ENCODE peak calls at places on chromosomes 5 and 9, in four cellular contexts. O is SK-N-SH, Y is K562, U is GM12878. S is an unnamed sample.

GRCh38 chr9:100222674-100223073 is 123.6 kb downstream of the INVS start:
- DNase-seq in O (peak; percentile 20), Y (peak; percentile 28), U (no peak), S (peak; percentile 46)

GRCh38 chr9:88804289-88804596 is 187.0 kb upstream of the S1PR3 start:
- DNase-seq in U (no peak), O (no peak), Y (no peak), S (no peak)

GRCh38 chr9:81574399-81574798 is 114.9 kb downstream of the TLE1 start:
- DNase-seq in U (no peak), O (no peak), Y (no peak), S (no peak)

GRCh38 chr5:65332591-65332990 is 149.1 kb downstream of the ADAMTS6 start:
- DNase-seq in U (no peak), Y (no peak), O (no peak), S (no peak)

GRCh38 chr5:154485092-154485491 is 7.1 kb upstream of the HAND1 start:
- DNase-seq in Y (no peak), U (no peak), O (no peak), S (no peak)

GRCh38 chr9:35028341-35028740 is 38.8 kb downstream of the DNAJB5 start:
- DNase-seq in Y (no peak), U (no peak), O (no peak), S (no peak)

GRCh38 chr9:38689678-38690077 is 30.3 kb downstream of the FAM240B start:
- DNase-seq in U (no peak), Y (no peak), O (peak; percentile 78), S (no peak)

GRCh38 chr5:95803271-95804148 is 19.0 kb downstream of the GLRX start:
- DNase-seq in U (no peak), O (no peak), Y (no peak), S (peak; percentile 25)

GRCh38 chr5:56282951-56283350 is 49.8 kb upstream of the ANKRD55 start:
- DNase-seq in Y (no peak), O (no peak), U (no peak), S (no peak)

GRCh38 chr5:168172718-168173045 is 118.8 kb upstream of the WWC1 start:
- DNase-seq in U (no peak), O (no peak), Y (no peak), S (no peak)

GRCh38 chr9:116447914-116448313 is 239.2 kb upstream of the TRIM32 start:
- DNase-seq in O (no peak), U (no peak), Y (no peak), S (no peak)

GRCh38 chr5:37940931-37941623 is 101.2 kb upstream of the GDNF start:
- DNase-seq in U (no peak), O (no peak), Y (no peak), S (no peak)

GRCh38 chr5:111930407-111930806 is 173.4 kb upstream of the NREP start:
- DNase-seq in Y (no peak), O (no peak), U (no peak), S (no peak)

GRCh38 chr9:35396560-35397215 is 93.2 kb upstream of the RUSC2 start:
- DNase-seq in U (no peak), O (no peak), Y (no peak), S (no peak)

GRCh38 chr9:89427621-89428221 is 70.2 kb downstream of the SEMA4D start:
- DNase-seq in U (no peak), Y (no peak), O (no peak), S (no peak)

GRCh38 chr9:16515879-16516289 is 354.6 kb downstream of the BNC2 start:
- DNase-seq in O (no peak), Y (no peak), U (no peak), S (no peak)

GRCh38 chr5:9523090-9523813 is 22.6 kb downstream of the SEMA5A start:
- DNase-seq in U (no peak), O (no peak), Y (no peak), S (no peak)

GRCh38 chr5:177568326-177568725 is 14.0 kb upstream of the FAM193B start:
- DNase-seq in U (no peak), O (no peak), Y (peak; percentile 65), S (no peak)

GRCh38 chr5:32586251-32586642 is 890 bp downstream of the SUB1 start:
- DNase-seq in O (no peak), Y (no peak), U (peak; percentile 64), S (no peak)

GRCh38 chr5:170268884-170269283 is 28.7 kb downstream of the LCP2 start:
- DNase-seq in O (no peak), U (no peak), Y (peak; percentile 42), S (no peak)

GRCh38 chr5:153496835-153497234 is 6.4 kb downstream of the GRIA1 start:
- DNase-seq in O (peak; percentile 35), Y (peak; percentile 20), U (no peak), S (no peak)

GRCh38 chr5:103139264-103139865 is 19.3 kb downstream of the PPIP5K2 start:
- DNase-seq in O (peak; percentile 79), U (peak; percentile 30), Y (peak; percentile 84), S (peak; percentile 76)

GRCh38 chr5:22293147-22293546 is 560.0 kb downstream of the CDH12 start:
- DNase-seq in U (no peak), Y (no peak), O (no peak), S (no peak)

GRCh38 chr9:37060821-37061220 is 26.8 kb upstream of the PAX5 start:
- DNase-seq in U (no peak), O (no peak), Y (no peak), S (no peak)

GRCh38 chr5:66306105-66306843 is 162.2 kb downstream of the SREK1 start:
- DNase-seq in U (no peak), O (peak; percentile 78), Y (peak; percentile 66), S (peak; percentile 66)

GRCh38 chr5:149902177-149902576 is 42.4 kb downstream of the PDE6A start:
- DNase-seq in O (peak; percentile 24), Y (peak; percentile 32), U (no peak), S (peak; percentile 21)

GRCh38 chr5:75524071-75524470 is 12.4 kb downstream of the POLK start:
- DNase-seq in U (peak; percentile 79), Y (no peak), O (no peak), S (no peak)

GRCh38 chr9:74205071-74205470 is 292.1 kb upstream of the RORB start:
- DNase-seq in O (no peak), Y (peak; percentile 1), U (no peak), S (no peak)

GRCh38 chr9:20507431-20507830 is 114.9 kb downstream of the MLLT3 start:
- DNase-seq in U (no peak), Y (no peak), O (no peak), S (no peak)

GRCh38 chr9:130898552-130898852 is 1.9 kb upstream of the QRFP start:
- DNase-seq in O (no peak), Y (no peak), U (no peak), S (no peak)

GRCh38 chr5:28632607-28633006 is 1594.2 kb upstream of the CDH9 start:
- DNase-seq in U (no peak), Y (no peak), O (no peak), S (no peak)

GRCh38 chr9:36855443-36856315 is 178.4 kb downstream of the PAX5 start:
- DNase-seq in Y (peak; percentile 43), O (peak; percentile 43), U (no peak), S (peak; percentile 61)

GRCh38 chr5:35593338-35593737 is 24.3 kb upstream of the SPEF2 start:
- DNase-seq in Y (no peak), O (no peak), U (no peak), S (no peak)

GRCh38 chr9:116494815-116495634 is 192.1 kb upstream of the TRIM32 start:
- DNase-seq in O (no peak), Y (peak; percentile 73), U (no peak), S (peak; percentile 32)

GRCh38 chr9:124721109-124721850 is 49.8 kb downstream of the NR6A1 start:
- DNase-seq in U (no peak), O (no peak), Y (peak; percentile 31), S (no peak)

GRCh38 chr5:119343766-119344165 is 12.1 kb upstream of the TNFAIP8 start:
- DNase-seq in Y (no peak), U (peak; percentile 51), O (no peak), S (no peak)

GRCh38 chr5:34499001-34499734 is 157.0 kb upstream of the RAI14 start:
- DNase-seq in O (no peak), Y (no peak), U (peak; percentile 81), S (no peak)

GRCh38 chr5:172858511-172858989 is 24.5 kb downstream of the ERGIC1 start:
- DNase-seq in U (no peak), Y (no peak), O (no peak), S (peak; percentile 84)
- TF ChIP-seq CHD2 in U (no peak), Y (no peak), O (no peak), S (no peak)

GRCh38 chr5:82735160-82735789 is 341.9 kb downstream of the TMEM167A start:
- DNase-seq in O (no peak), Y (peak; percentile 14), U (no peak), S (no peak)
- TF ChIP-seq USF2 in O (no peak), Y (no peak), U (no peak), S (no peak)

GRCh38 chr5:78243639-78244038 is 50.9 kb downstream of the AP3B1 start:
- DNase-seq in U (no peak), O (no peak), Y (no peak), S (no peak)
- TF ChIP-seq RCOR1 in U (no peak), O (no peak), Y (no peak), S (no peak)

GRCh38 chr5:159480849-159481248 is 150.6 kb upstream of the IL12B start:
- DNase-seq in Y (no peak), O (no peak), U (no peak), S (no peak)

GRCh38 chr5:159486836-159487235 is 156.5 kb upstream of the IL12B start:
- DNase-seq in U (no peak), O (no peak), Y (no peak), S (no peak)

GRCh38 chr5:159478950-159479349 is 148.7 kb upstream of the IL12B start:
- DNase-seq in U (no peak), Y (no peak), O (no peak), S (no peak)

GRCh38 chr5:159481751-159482150 is 151.5 kb upstream of the IL12B start:
- DNase-seq in Y (no peak), U (no peak), O (no peak), S (no peak)
- TF ChIP-seq CHD2 in Y (no peak), U (no peak), O (no peak), S (no peak)

DNA sequence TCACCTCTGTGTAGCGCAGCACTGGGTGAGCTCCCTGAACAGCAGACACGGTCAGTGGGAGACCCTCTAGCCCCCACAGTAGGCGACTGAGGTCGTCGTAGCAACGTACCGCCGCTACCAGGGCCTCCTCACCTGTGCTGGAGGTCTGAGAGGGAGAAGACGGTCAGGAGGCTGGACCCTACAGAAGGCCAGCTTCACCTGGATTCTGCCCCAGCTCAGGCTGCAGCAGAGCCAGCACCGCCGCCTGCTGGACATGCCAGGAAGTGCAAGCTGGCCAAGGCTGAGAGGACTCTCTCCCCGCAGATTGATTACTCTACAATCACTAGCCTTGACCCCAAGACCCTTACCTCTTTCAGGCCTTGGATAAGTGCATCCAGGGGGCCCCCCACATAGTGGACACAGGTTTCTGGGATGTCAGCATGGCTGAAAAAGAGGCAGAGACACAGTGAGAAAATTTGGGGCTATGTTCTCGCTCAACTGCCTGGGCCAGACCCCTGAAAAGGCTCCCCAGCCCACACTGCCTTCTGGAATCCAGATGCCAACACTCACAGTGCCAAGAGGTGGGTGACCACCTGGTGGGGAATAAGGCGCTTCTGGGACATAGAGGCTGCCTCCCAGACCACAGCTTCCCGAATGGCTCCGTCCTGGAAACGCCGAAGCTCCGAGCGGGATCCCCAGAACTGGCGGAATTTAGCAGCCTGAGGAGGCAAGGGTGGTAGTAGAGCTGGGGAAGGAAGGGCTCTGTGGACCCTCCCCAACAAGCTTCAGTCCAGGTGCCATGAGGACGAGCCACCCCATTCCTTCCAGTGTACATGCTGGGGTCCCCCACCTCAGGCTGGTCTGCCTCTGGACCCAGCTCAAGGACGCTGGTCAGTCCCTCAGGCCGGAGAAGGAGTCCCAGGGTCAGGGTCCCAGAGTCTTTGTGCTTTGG is 6.9 kb downstream of the NOL6 start:
- DNase-seq in Y (peak; percentile 56), U (no peak), O (peak; percentile 86), S (peak; percentile 55)
- TF ChIP-seq USF2 in Y (no peak), U (no peak), O (no peak), S (no peak)

GRCh38 chr9:133533878-133534277 is 626 bp upstream of the ADAMTSL2 start:
- DNase-seq in Y (no peak), U (no peak), O (peak; percentile 87), S (no peak)
- TF ChIP-seq RCOR1 in Y (no peak), U (no peak), O (no peak), S (no peak)